ENCODE peak calls at places on chromosomes 5 and 9, in four cellular contexts. H is heart left ventricle, I is gastrocnemius medialis, N is ovary. W is an unnamed sample.

GRCh38 chr5:86879086-86879485 is 261.3 kb downstream of the COX7C start:
- DNase-seq in H (no peak), I (no peak), N (no peak), W (no peak)

GRCh38 chr5:170907758-170908157 is 45.9 kb downstream of the RANBP17 start:
- DNase-seq in H (no peak), I (no peak), N (no peak), W (no peak)

GRCh38 chr9:109794361-109795012 is 14.5 kb downstream of the PALM2AKAP2 start:
- DNase-seq in H (no peak), I (no peak), N (no peak), W (no peak)

GRCh38 chr9:117189121-117189520 is 225.7 kb downstream of the ASTN2 start:
- DNase-seq in H (no peak), I (no peak), N (no peak), W (no peak)

GRCh38 chr5:151742870-151743294 is 15.5 kb downstream of the ATOX1 start:
- DNase-seq in H (peak; percentile 47), I (no peak), N (peak; percentile 66), W (peak; percentile 69)

GRCh38 chr9:26391036-26391435 is 501.6 kb downstream of the CAAP1 start:
- DNase-seq in H (no peak), I (no peak), N (no peak), W (no peak)

GRCh38 chr5:112366987-112367386 is 52.1 kb downstream of the EPB41L4A start:
- DNase-seq in H (no peak), I (no peak), N (no peak), W (no peak)

GRCh38 chr5:32710859-32711692 is at the start of gene NPR3:
- DNase-seq in H (peak; percentile 52), I (no peak), N (no peak), W (no peak)

GRCh38 chr9:126057036-126057435 is 269.6 kb upstream of the MVB12B start:
- DNase-seq in H (no peak), I (no peak), N (no peak), W (no peak)

GRCh38 chr9:125343518-125344284 is 82.1 kb downstream of the GAPVD1 start:
- DNase-seq in H (peak; percentile 43), I (no peak), N (no peak), W (peak; percentile 46)

GRCh38 chr5:132446621-132447020 is 44.0 kb downstream of the IRF1 start:
- DNase-seq in H (peak; percentile 89), I (peak; percentile 75), N (peak; percentile 88), W (no peak)

GRCh38 chr5:123875444-123876264 is 363.7 kb downstream of the CSNK1G3 start:
- DNase-seq in H (peak; percentile 32), I (no peak), N (no peak), W (no peak)

GRCh38 chr5:153425914-153426313 is 64.6 kb upstream of the GRIA1 start:
- DNase-seq in H (no peak), I (no peak), N (no peak), W (no peak)

GRCh38 chr9:119938871-119939270 is 569.6 kb upstream of the BRINP1 start:
- DNase-seq in H (no peak), I (no peak), N (no peak), W (no peak)

GRCh38 chr5:124741711-124742496 is 4.5 kb downstream of the ZNF608 start:
- DNase-seq in H (no peak), I (no peak), N (no peak), W (no peak)

GRCh38 chr9:120396418-120396817 is 183.5 kb downstream of the CDK5RAP2 start:
- DNase-seq in H (no peak), I (no peak), N (no peak), W (no peak)

GRCh38 chr9:93036887-93037475 is 21.5 kb upstream of the SUSD3 start:
- DNase-seq in H (no peak), I (no peak), N (no peak), W (no peak)

GRCh38 chr5:125349432-125349831 is 603.0 kb upstream of the ZNF608 start:
- DNase-seq in H (no peak), I (no peak), N (no peak), W (no peak)

GRCh38 chr9:36802171-36802920 is 229.7 kb downstream of the MELK start:
- DNase-seq in H (no peak), I (no peak), N (no peak), W (peak; percentile 76)

GRCh38 chr5:109035470-109035869 is 287.8 kb downstream of the FER start:
- DNase-seq in H (no peak), I (no peak), N (no peak), W (no peak)

GRCh38 chr5:77224672-77225355 is 14.3 kb downstream of the PDE8B start:
- DNase-seq in H (no peak), I (no peak), N (no peak), W (no peak)

GRCh38 chr5:130994496-130995253 is 170.4 kb downstream of the HINT1 start:
- DNase-seq in H (no peak), I (no peak), N (no peak), W (no peak)

GRCh38 chr5:135069016-135069770 is 35.2 kb upstream of the PITX1 start:
- DNase-seq in H (no peak), I (no peak), N (no peak), W (no peak)

GRCh38 chr5:124592891-124593290 is 153.5 kb downstream of the ZNF608 start:
- DNase-seq in H (no peak), I (no peak), N (no peak), W (peak; percentile 22)

GRCh38 chr5:94545870-94546625 is 72.4 kb downstream of the KIAA0825 start:
- DNase-seq in H (no peak), I (peak; percentile 2), N (no peak), W (no peak)

GRCh38 chr5:87885727-87886126 is 382.9 kb downstream of the TMEM161B start:
- DNase-seq in H (no peak), I (no peak), N (no peak), W (no peak)

GRCh38 chr5:135498662-135498995 is 37.1 kb downstream of the NEUROG1 start:
- DNase-seq in H (no peak), I (no peak), N (no peak), W (no peak)

GRCh38 chr5:78995521-78995920 is 10.4 kb upstream of the ARSB start:
- DNase-seq in H (no peak), I (no peak), N (no peak), W (no peak)

GRCh38 chr9:127172066-127172707 is 49.8 kb upstream of the ANGPTL2 start:
- DNase-seq in H (no peak), I (no peak), N (peak; percentile 3), W (no peak)

GRCh38 chr5:173003360-173003759 is 19.8 kb downstream of the ATP6V0E1 start:
- DNase-seq in H (no peak), I (no peak), N (no peak), W (no peak)

GRCh38 chr5:34041247-34041972 is 1.6 kb downstream of the C1QTNF3 start:
- DNase-seq in H (no peak), I (no peak), N (no peak), W (no peak)
- H3K36me3 ChIP-seq in H (no peaks in the 10 kb centered on the region), I (no peaks in the 10 kb centered on the region), N (no peaks in the 10 kb centered on the region), W (no peaks in the 10 kb centered on the region)

DNA sequence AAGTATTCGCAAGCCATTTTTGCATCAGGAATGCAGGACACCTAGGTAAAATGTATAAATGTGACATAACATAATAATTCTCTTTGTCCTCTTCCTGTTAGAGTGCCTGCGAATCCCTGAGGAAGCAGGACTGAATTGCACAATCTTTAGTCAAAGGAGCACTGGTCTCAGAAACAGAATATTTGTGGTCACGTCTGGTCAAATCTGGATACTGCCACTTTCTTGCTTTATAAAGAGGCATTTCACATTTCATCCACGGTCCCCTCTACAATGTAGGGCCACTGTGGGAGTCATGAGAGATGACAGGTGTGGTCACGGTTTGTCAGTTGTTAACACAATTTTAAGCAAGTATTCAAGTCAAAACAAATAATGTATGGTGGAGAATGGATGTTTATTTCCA is 564.0 kb downstream of the IRX1 start:
- DNase-seq in H (no peak), I (no peak), N (no peak), W (no peak)
- TF ChIP-seq CTCF in H (no peak), I (no peak), N (no peak), W (no peak)

GRCh38 chr9:37946971-37947370 is 43.0 kb upstream of the SLC25A51 start:
- DNase-seq in H (no peak), I (no peak), N (no peak), W (no peak)

GRCh38 chr9:37949576-37949975 is 45.6 kb upstream of the SLC25A51 start:
- DNase-seq in H (no peak), I (no peak), N (no peak), W (no peak)

GRCh38 chr9:37947431-37947830 is 43.5 kb upstream of the SLC25A51 start:
- DNase-seq in H (no peak), I (no peak), N (no peak), W (no peak)

GRCh38 chr9:37948417-37948980 is 44.6 kb upstream of the SLC25A51 start:
- DNase-seq in H (no peak), I (no peak), N (no peak), W (peak; percentile 70)

DNA sequence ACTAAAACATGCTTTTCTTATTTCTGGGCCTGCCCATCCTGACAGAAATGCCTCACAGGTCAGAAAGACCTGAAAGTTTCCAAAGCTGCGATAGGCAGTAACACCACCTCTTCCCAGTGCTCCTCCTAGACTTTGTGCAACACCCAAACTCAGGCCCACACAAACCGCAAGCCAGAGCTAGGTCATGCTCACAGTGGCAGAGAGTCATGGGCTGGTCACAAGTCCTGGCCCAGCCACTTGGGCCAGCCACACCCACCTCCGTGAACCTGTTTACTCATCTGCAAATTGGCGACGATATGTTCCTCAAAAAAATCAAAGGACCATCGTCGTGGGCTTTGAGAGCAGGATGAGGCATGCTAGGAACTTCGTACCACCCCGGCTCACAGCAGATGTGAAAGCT is 44.1 kb upstream of the SLC25A51 start:
- DNase-seq in H (no peak), I (no peak), N (no peak), W (no peak)
- H3K36me3 ChIP-seq in H (peaks cover 14% of the 10 kb centered on the region), I (no peaks in the 10 kb centered on the region), N (no peaks in the 10 kb centered on the region), W (peaks cover 42% of the 10 kb centered on the region)

DNA sequence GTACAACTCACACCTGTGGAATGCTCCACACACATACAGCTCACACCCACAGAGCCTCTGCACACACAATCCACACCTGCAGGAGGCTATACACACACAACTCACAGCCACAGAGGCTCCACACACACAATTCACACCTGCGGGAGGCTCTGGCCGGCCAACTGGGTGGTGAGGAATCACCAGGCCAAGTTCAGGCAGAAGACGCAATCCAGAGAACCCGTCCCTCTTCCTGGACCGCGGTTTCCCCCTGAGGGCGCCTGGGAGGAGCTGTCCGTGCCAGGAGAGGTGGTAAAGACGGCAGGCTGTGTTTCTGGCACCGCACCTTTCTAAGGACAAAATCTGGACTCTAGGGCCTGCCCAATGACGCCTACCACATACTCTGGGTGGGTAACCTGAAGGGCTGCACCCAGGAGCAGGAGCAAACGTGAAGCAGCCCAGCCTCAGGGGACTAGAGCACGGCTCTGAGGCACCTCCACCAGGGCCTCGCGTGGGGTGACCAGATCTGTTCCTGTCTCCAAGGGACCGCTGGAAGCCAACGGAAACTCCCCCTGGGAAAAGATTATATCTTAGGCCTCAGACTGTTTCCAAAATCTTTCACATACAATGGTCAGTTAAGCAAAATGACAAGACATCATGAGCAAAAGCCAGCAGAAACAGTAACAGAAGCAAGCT is 17.0 kb downstream of the CAMSAP1 start:
- DNase-seq in H (no peak), I (no peak), N (no peak), W (peak; percentile 44)
- TF ChIP-seq CTCF in H (no peak), I (no peak), N (no peak), W (no peak)

DNA sequence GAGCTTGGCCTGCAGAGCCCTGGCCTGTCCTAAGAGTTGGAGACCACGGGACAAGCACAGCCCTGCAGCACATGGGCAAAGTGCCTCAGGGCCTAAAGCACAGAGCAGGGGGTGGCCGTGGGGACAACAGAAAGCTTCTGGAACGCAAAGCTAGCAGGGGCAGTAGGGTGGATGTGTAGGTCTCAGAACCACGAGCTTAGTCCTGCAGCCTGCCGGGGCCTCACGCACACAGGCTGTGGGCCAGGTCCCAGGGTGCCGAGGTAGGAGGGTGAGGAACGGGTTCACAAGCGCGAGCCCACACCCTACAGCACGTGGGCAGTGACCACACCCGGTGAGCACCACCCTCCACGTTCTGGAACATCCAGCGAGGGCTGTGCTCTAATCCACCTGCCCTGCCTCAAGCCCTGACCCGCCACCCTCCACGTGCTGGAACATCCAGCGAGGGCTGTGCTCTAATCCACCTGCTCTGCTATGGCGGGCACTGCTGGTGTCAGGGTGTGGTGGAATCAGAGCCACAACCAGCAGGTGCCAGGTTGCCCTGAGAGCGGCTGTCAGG is 9.3 kb downstream of the CLPTM1L start:
- DNase-seq in H (no peak), I (no peak), N (no peak), W (no peak)
- H3K36me3 ChIP-seq in H (peaks cover 84% of the 10 kb centered on the region), I (peaks cover 6% of the 10 kb centered on the region), N (no peaks in the 10 kb centered on the region), W (peaks cover 77% of the 10 kb centered on the region)

W was measured in BE2C.